ENCODE peak calls at places on chromosomes 3 and 15, in ten cellular contexts. X is NT2/D1, F is H9, G is A172, Y is pons, O is T-helper 2 cell, L is T-helper 1 cell, Z is AG04450, V is cardiac muscle cell, N is caudate nucleus. C is an unnamed sample.

GRCh38 chr15:78179906-78180305 is 30.7 kb downstream of the IDH3A start:
- DNase-seq in N (no peak), L (no peak), O (no peak), X (no peak), G (no peak), F (no peak), V (no peak), Z (no peak), Y (no peak), C (no peak)

GRCh38 chr15:78077860-78078187 is 313 bp upstream of the TBC1D2B start:
- DNase-seq in Y (no peak), F (no peak), L (no peak), O (no peak), Z (no peak), N (no peak), V (no peak), X (no peak), G (no peak), C (no peak)

GRCh38 chr3:134353171-134353825 is 20.9 kb downstream of the AMOTL2 start:
- DNase-seq in N (no peak), Y (no peak), V (no peak), O (no peak), G (no peak), L (no peak), Z (no peak), X (no peak), F (no peak), C (peak)

GRCh38 chr3:127674793-127675189 is 2.0 kb downstream of the ABTB1 start:
- DNase-seq in O (no peak), N (no peak), Y (no peak), V (no peak), L (no peak), X (no peak), G (no peak), F (no peak), Z (no peak), C (no peak)

GRCh38 chr3:122908251-122908650 is 113.4 kb downstream of the SLC49A4 start:
- DNase-seq in G (no peak), N (no peak), L (no peak), O (no peak), V (no peak), F (no peak), Z (no peak), X (no peak), Y (no peak), C (no peak)

GRCh38 chr15:68045289-68046265 is 8.5 kb upstream of the PIAS1 start:
- DNase-seq in O (no peak), Y (no peak), F (peak), G (no peak), X (no peak), Z (no peak), V (no peak), L (no peak), N (no peak), C (no peak)

GRCh38 chr3:140290105-140290504 is 355.1 kb downstream of the CLSTN2 start:
- DNase-seq in G (peak), F (no peak), Z (no peak), X (no peak), L (no peak), V (no peak), N (no peak), O (no peak), Y (no peak), C (no peak)

GRCh38 chr3:173911446-173911845 is 513.9 kb downstream of the NLGN1 start:
- DNase-seq in F (no peak), V (peak), O (no peak), Z (no peak), X (no peak), Y (peak), G (no peak), N (no peak), L (no peak), C (no peak)

GRCh38 chr15:68691667-68692066 is 112.9 kb downstream of the CORO2B start:
- DNase-seq in G (no peak), X (no peak), V (peak), Y (no peak), Z (no peak), O (no peak), F (no peak), L (no peak), N (no peak), C (peak)

GRCh38 chr3:118782755-118783202 is 251.9 kb downstream of the IGSF11 start:
- DNase-seq in Z (no peak), L (no peak), O (no peak), Y (no peak), N (no peak), X (no peak), G (no peak), V (peak), F (no peak), C (no peak)

GRCh38 chr3:140276698-140277097 is 341.7 kb downstream of the CLSTN2 start:
- DNase-seq in Y (peak), O (no peak), F (peak), X (peak), N (no peak), L (no peak), G (peak), V (peak), Z (no peak), C (no peak)

GRCh38 chr15:42716125-42716524 is 20.8 kb downstream of the CDAN1 start:
- DNase-seq in N (no peak), G (no peak), O (no peak), L (no peak), V (no peak), Z (no peak), Y (no peak), F (no peak), X (no peak), C (no peak)

GRCh38 chr3:170491901-170492300 is 73.2 kb downstream of the CLDN11 start:
- DNase-seq in V (no peak), L (no peak), X (no peak), G (no peak), O (no peak), Y (no peak), N (no peak), F (no peak), Z (no peak), C (no peak)

GRCh38 chr3:9552252-9552999 is 1.2 kb downstream of the LHFPL4 start:
- DNase-seq in F (peak), V (peak), O (no peak), G (no peak), Z (peak), Y (no peak), N (no peak), X (peak), L (no peak), C (peak)

GRCh38 chr3:112579697-112580096 is 17.9 kb downstream of the SLC35A5 start:
- DNase-seq in L (no peak), G (no peak), V (no peak), N (no peak), Z (no peak), O (no peak), F (no peak), X (no peak), Y (no peak), C (no peak)

GRCh38 chr15:101042320-101042719 is 123.2 kb downstream of the LRRK1 start:
- DNase-seq in X (no peak), F (peak), V (no peak), O (no peak), N (no peak), G (no peak), Z (no peak), L (no peak), Y (no peak), C (peak)

GRCh38 chr3:12894629-12895028 is 53.3 kb upstream of the RPL32 start:
- DNase-seq in O (no peak), Y (no peak), X (peak), Z (no peak), G (no peak), L (no peak), F (no peak), N (no peak), V (peak), C (no peak)

GRCh38 chr15:67505675-67506572 is 15.0 kb upstream of the C15orf61 start:
- DNase-seq in Z (no peak), Y (peak), O (no peak), L (no peak), V (no peak), X (no peak), N (no peak), F (no peak), G (no peak), C (no peak)

GRCh38 chr3:61236556-61236955 is 14.7 kb downstream of the FHIT start:
- DNase-seq in N (no peak), V (no peak), O (no peak), Y (no peak), X (no peak), F (no peak), Z (no peak), G (no peak), L (no peak), C (no peak)

GRCh38 chr15:48679952-48680351 is 34.4 kb upstream of the FBN1 start:
- DNase-seq in Y (no peak), F (no peak), X (no peak), L (no peak), V (no peak), Z (no peak), G (no peak), N (no peak), O (no peak), C (no peak)

GRCh38 chr3:149703474-149703873 is 45.6 kb upstream of the WWTR1 start:
- DNase-seq in N (no peak), G (no peak), L (no peak), Z (no peak), X (no peak), Y (no peak), O (no peak), F (no peak), V (no peak), C (no peak)

GRCh38 chr15:76185716-76186115 is 125.6 kb downstream of the ETFA start:
- DNase-seq in L (no peak), V (peak), G (peak), Y (no peak), X (peak), F (peak), N (no peak), O (no peak), Z (peak), C (no peak)

GRCh38 chr3:171375704-171376103 is 84.5 kb downstream of the TNIK start:
- DNase-seq in Z (no peak), G (no peak), X (no peak), Y (no peak), L (no peak), O (no peak), N (no peak), F (no peak), V (no peak), C (no peak)

GRCh38 chr3:81764665-81765064 is 3.2 kb upstream of the GBE1 start:
- DNase-seq in N (no peak), F (no peak), X (no peak), G (no peak), Z (no peak), O (no peak), L (no peak), V (no peak), Y (no peak), C (no peak)

GRCh38 chr3:81277853-81278252 is 483.6 kb downstream of the GBE1 start:
- DNase-seq in X (no peak), F (no peak), Y (no peak), N (no peak), O (no peak), G (no peak), V (no peak), L (no peak), Z (no peak), C (no peak)

GRCh38 chr3:81716870-81717509 is 44.5 kb downstream of the GBE1 start:
- DNase-seq in L (no peak), N (no peak), Z (peak), X (no peak), Y (no peak), V (peak), O (no peak), G (no peak), F (no peak), C (peak)

GRCh38 chr3:78875851-78876250 is 891.9 kb downstream of the ROBO1 start:
- DNase-seq in O (no peak), G (no peak), L (no peak), N (no peak), Z (no peak), F (no peak), Y (no peak), V (no peak), X (no peak), C (no peak)

GRCh38 chr3:180267202-180267843 is 230.6 kb upstream of the PEX5L start:
- DNase-seq in Z (no peak), N (no peak), F (no peak), X (no peak), G (no peak), L (no peak), Y (no peak), V (no peak), O (no peak), C (no peak)

GRCh38 chr15:90838066-90838465 is 30.3 kb upstream of the FURIN start:
- DNase-seq in Y (no peak), G (no peak), X (no peak), L (peak), V (no peak), N (no peak), F (no peak), O (peak), Z (no peak), C (no peak)

GRCh38 chr15:100108346-100108745 is 233.4 kb downstream of the ADAMTS17 start:
- DNase-seq in L (no peak), F (no peak), Y (no peak), N (no peak), Z (no peak), G (no peak), O (no peak), V (no peak), X (no peak), C (no peak)

GRCh38 chr3:38459499-38460048 is 5.9 kb downstream of the ACVR2B start:
- DNase-seq in O (no peak), N (no peak), L (no peak), Y (no peak), F (no peak), Z (no peak), G (no peak), X (no peak), V (no peak), C (no peak)

GRCh38 chr3:31553258-31553657 is 20.5 kb downstream of the STT3B start:
- DNase-seq in V (no peak), N (no peak), O (no peak), F (no peak), L (no peak), G (no peak), Z (no peak), X (no peak), Y (no peak), C (no peak)

GRCh38 chr15:84656972-84657371 is 1.0 kb downstream of the NMB start:
- DNase-seq in F (no peak), Y (no peak), X (no peak), Z (no peak), L (no peak), O (no peak), G (no peak), V (no peak), N (no peak), C (no peak)

GRCh38 chr15:64893481-64894394 is 18.0 kb upstream of the ANKDD1A start:
- DNase-seq in O (peak), F (peak), N (no peak), L (peak), X (peak), Y (peak), G (peak), V (peak), Z (peak), C (peak)